ENCODE peak calls at places on chromosomes 16 and 17, in six cellular contexts. B is body of pancreas, U is bronchial epithelial cell, M is heart right ventricle, O is cardiac fibroblast, A is dorsolateral prefrontal cortex. H is an unnamed sample.

GRCh38 chr16:89562939-89563338 is 2.5 kb downstream of the RPL13 start:
- DNase-seq in B (no peak), U (no peak), M (no peak), O (no peak), A (no peak), H (no peak)

GRCh38 chr17:77690271-77691161 is 268.0 kb upstream of the TNRC6C start:
- DNase-seq in B (no peak), U (no peak), M (no peak), O (no peak), A (no peak), H (no peak)

GRCh38 chr17:39306509-39307212 is 80.9 kb upstream of the STAC2 start:
- DNase-seq in B (no peak), U (no peak), M (no peak), O (peak), A (no peak), H (no peak)

GRCh38 chr17:962650-963049 is 16.9 kb downstream of the NXN start:
- DNase-seq in B (no peak), U (no peak), M (no peak), O (no peak), A (no peak), H (no peak)

GRCh38 chr17:8041249-8041928 is 2.5 kb downstream of the ALOX15B start:
- DNase-seq in B (peak), U (peak), M (no peak), O (peak), A (no peak), H (peak)

GRCh38 chr17:5516060-5516792 is 29.9 kb downstream of the MIS12 start:
- DNase-seq in B (peak), U (peak), M (no peak), O (peak), A (no peak), H (peak)

GRCh38 chr17:61843435-61843834 is 19.9 kb downstream of the BRIP1 start:
- DNase-seq in B (no peak), U (no peak), M (no peak), O (no peak), A (no peak), H (no peak)

GRCh38 chr17:67434061-67434525 is 57.0 kb downstream of the PITPNC1 start:
- DNase-seq in B (peak), U (no peak), M (peak), O (peak), A (no peak), H (no peak)

GRCh38 chr16:24178496-24178895 is 77.6 kb upstream of the CACNG3 start:
- DNase-seq in B (no peak), U (no peak), M (no peak), O (no peak), A (no peak), H (no peak)

GRCh38 chr17:57899822-57900221 is 50.0 kb upstream of the MRPS23 start:
- DNase-seq in B (peak), U (no peak), M (peak), O (no peak), A (no peak), H (no peak)

GRCh38 chr17:75619506-75620431 is 13.5 kb upstream of the SMIM5 start:
- DNase-seq in B (peak), U (peak), M (no peak), O (peak), A (no peak), H (peak)

GRCh38 chr16:71627631-71628236 is 1.8 kb downstream of the MARVELD3 start:
- DNase-seq in B (peak), U (no peak), M (no peak), O (peak), A (no peak), H (no peak)

GRCh38 chr16:54647731-54648221 is 282.9 kb upstream of the IRX5 start:
- DNase-seq in B (no peak), U (peak), M (no peak), O (peak), A (no peak), H (peak)

GRCh38 chr16:66486199-66486772 is 59.2 kb downstream of the BEAN1 start:
- DNase-seq in B (no peak), U (no peak), M (no peak), O (no peak), A (no peak), H (no peak)

GRCh38 chr17:8430966-8431365 is 4.7 kb upstream of the NDEL1 start:
- DNase-seq in B (peak), U (no peak), M (peak), O (peak), A (no peak), H (peak)

GRCh38 chr16:69476920-69477418 is 52.5 kb downstream of the CYB5B start:
- DNase-seq in B (no peak), U (peak), M (no peak), O (peak), A (no peak), H (peak)

GRCh38 chr17:77372444-77373297 is 231.9 kb downstream of the SEC14L1 start:
- DNase-seq in B (peak), U (peak), M (peak), O (peak), A (no peak), H (peak)

GRCh38 chr17:30541802-30542201 is 64.6 kb downstream of the GOSR1 start:
- DNase-seq in B (no peak), U (no peak), M (no peak), O (no peak), A (no peak), H (no peak)

GRCh38 chr16:79597775-79598174 is 2.8 kb downstream of the MAF start:
- DNase-seq in B (no peak), U (no peak), M (no peak), O (no peak), A (no peak), H (no peak)

GRCh38 chr17:78484300-78485159 is 92.7 kb downstream of the DNAH17 start:
- DNase-seq in B (no peak), U (no peak), M (no peak), O (no peak), A (no peak), H (no peak)

GRCh38 chr16:49674255-49674980 is 181.5 kb downstream of the ZNF423 start:
- DNase-seq in B (no peak), U (no peak), M (no peak), O (no peak), A (no peak), H (no peak)

GRCh38 chr17:75110307-75110937 is 653 bp downstream of the ARMC7 start:
- DNase-seq in B (no peak), U (no peak), M (no peak), O (peak), A (no peak), H (no peak)

GRCh38 chr16:88303405-88303804 is 79.4 kb upstream of the ZNF469 start:
- DNase-seq in B (no peak), U (no peak), M (no peak), O (no peak), A (no peak), H (no peak)

GRCh38 chr16:50324345-50324744 is 44.4 kb downstream of the BRD7 start:
- DNase-seq in B (no peak), U (no peak), M (no peak), O (no peak), A (no peak), H (no peak)

GRCh38 chr17:66227212-66228045 is 1.8 kb downstream of the APOH start:
- DNase-seq in B (no peak), U (no peak), M (no peak), O (no peak), A (no peak), H (no peak)

GRCh38 chr16:31410082-31410481 is 16.9 kb downstream of the ITGAD start:
- DNase-seq in B (no peak), U (no peak), M (no peak), O (no peak), A (no peak), H (no peak)

GRCh38 chr17:40320771-40321501 is 12.0 kb downstream of the RARA start:
- DNase-seq in B (no peak), U (no peak), M (peak), O (peak), A (no peak), H (no peak)

GRCh38 chr16:56999409-57000270 is 10.3 kb downstream of the NLRC5 start:
- DNase-seq in B (no peak), U (no peak), M (no peak), O (no peak), A (no peak), H (no peak)

GRCh38 chr17:39132192-39132600 is 19.2 kb downstream of the PLXDC1 start:
- DNase-seq in B (peak), U (no peak), M (peak), O (peak), A (no peak), H (peak)

GRCh38 chr17:38416840-38417209 is 11.4 kb upstream of the ARHGAP23 start:
- DNase-seq in B (no peak), U (no peak), M (no peak), O (no peak), A (no peak), H (no peak)

GRCh38 chr17:43431741-43432523 is 33.1 kb downstream of the ARL4D start:
- DNase-seq in B (no peak), U (no peak), M (no peak), O (peak), A (no peak), H (peak)

GRCh38 chr17:1095853-1096675 is 83.7 kb downstream of the ABR start:
- DNase-seq in B (no peak), U (no peak), M (no peak), O (no peak), A (no peak), H (no peak)

GRCh38 chr17:16301963-16302855 is 51.1 kb downstream of the CENPV start:
- DNase-seq in B (no peak), U (peak), M (no peak), O (no peak), A (no peak), H (peak)

GRCh38 chr17:27650836-27651235 is 19.8 kb downstream of the LGALS9 start:
- DNase-seq in B (no peak), U (no peak), M (no peak), O (no peak), A (no peak), H (no peak)

GRCh38 chr17:45315583-45316270 is 1.1 kb downstream of the MAP3K14 start:
- DNase-seq in B (no peak), U (peak), M (no peak), O (no peak), A (no peak), H (no peak)

GRCh38 chr17:55327225-55328088 is 62.7 kb downstream of the HLF start:
- DNase-seq in B (no peak), U (peak), M (no peak), O (no peak), A (no peak), H (no peak)

GRCh38 chr17:2931901-2932300 is 131.5 kb downstream of the OR1D5 start:
- DNase-seq in B (no peak), U (no peak), M (no peak), O (no peak), A (no peak), H (no peak)

GRCh38 chr17:75289832-75290337 is 652 bp upstream of the SLC25A19 start:
- DNase-seq in B (peak), U (peak), M (peak), O (peak), A (peak), H (peak)

DNA sequence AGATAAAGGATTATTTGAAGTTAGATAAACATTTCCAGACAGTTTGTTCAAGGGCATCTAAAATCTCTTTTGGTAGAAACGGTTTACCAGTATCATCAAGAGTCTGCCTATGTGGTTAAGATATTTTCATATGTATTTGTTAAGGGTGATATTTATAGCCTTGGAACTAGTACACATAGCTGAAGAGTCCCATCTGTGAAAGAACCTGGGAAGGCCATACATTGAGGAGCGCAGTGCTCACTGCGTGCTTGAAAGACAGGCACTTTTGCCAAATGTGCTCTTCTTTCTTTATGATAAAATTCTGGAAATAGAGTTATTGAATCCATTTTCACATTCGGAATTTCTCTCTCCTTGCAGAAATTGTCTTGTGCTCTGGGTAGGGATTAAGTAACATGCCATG is 7.7 kb downstream of the IGSF6 start:
- DNase-seq in B (no peak), U (no peak), M (no peak), O (no peak), A (no peak), H (no peak)
- H3K4me3 ChIP-seq in B (no peak), U (no peak), M (no peak), O (no peak), A (no peak), H (no peak)

GRCh38 chr17:51580869-51581268 is 320.5 kb downstream of the UTP18 start:
- DNase-seq in B (no peak), U (no peak), M (no peak), O (no peak), A (no peak), H (no peak)

GRCh38 chr17:51588063-51588462 is 327.7 kb downstream of the UTP18 start:
- DNase-seq in B (no peak), U (no peak), M (no peak), O (no peak), A (no peak), H (no peak)

GRCh38 chr17:51590071-51590470 is 329.7 kb downstream of the UTP18 start:
- DNase-seq in B (no peak), U (no peak), M (no peak), O (no peak), A (no peak), H (no peak)

GRCh38 chr17:51585514-51586104 is 325.3 kb downstream of the UTP18 start:
- DNase-seq in B (peak), U (peak), M (no peak), O (no peak), A (peak), H (no peak)
- TF ChIP-seq CTCF in B (no peak), U (peak), M (peak), O (peak), A (no peak), H (no peak)

GRCh38 chr17:69500911-69501429 is 86.5 kb downstream of the MAP2K6 start:
- DNase-seq in B (peak), U (no peak), M (no peak), O (no peak), A (no peak), H (no peak)
- H3K4me3 ChIP-seq in B (no peak), U (no peak), M (no peak), O (no peak), A (no peak), H (no peak)

GRCh38 chr16:8923199-8923598 is 40.5 kb downstream of the USP7 start:
- DNase-seq in B (no peak), U (no peak), M (no peak), O (no peak), A (no peak), H (no peak)
- TF ChIP-seq CTCF in B (no peak), U (no peak), M (no peak), O (no peak), A (peak), H (no peak)